ENCODE peak calls at places on chromosomes 13 and 19, in four cellular contexts. One of them, this sample, is unnamed.

GRCh38 chr19:41501854-41502253 is 58.9 kb downstream of the ERICH4 start:
- DNase-seq in body of pancreas: no peak
- DNase-seq in type B pancreatic cell: no peak
- DNase-seq in GM12878: no peak
- DNase-seq in this sample: no peak

GRCh38 chr13:51057931-51058330 is 53.1 kb downstream of the C13orf42 start:
- DNase-seq in type B pancreatic cell: no peak
- DNase-seq in body of pancreas: no peak
- DNase-seq in GM12878: no peak
- DNase-seq in this sample: no peak

GRCh38 chr19:4523306-4524110 is 5.2 kb upstream of the PLIN4 start:
- DNase-seq in GM12878: no peak
- DNase-seq in body of pancreas: peak; percentile 42
- DNase-seq in type B pancreatic cell: peak; percentile 70
- DNase-seq in this sample: no peak

GRCh38 chr13:66689628-66690027 is 540.5 kb downstream of the PCDH9 start:
- DNase-seq in GM12878: no peak
- DNase-seq in type B pancreatic cell: no peak
- DNase-seq in body of pancreas: no peak
- DNase-seq in this sample: no peak

GRCh38 chr19:1656988-1657536 is 4.6 kb upstream of the TCF3 start:
- DNase-seq in body of pancreas: no peak
- DNase-seq in type B pancreatic cell: no peak
- DNase-seq in GM12878: no peak
- DNase-seq in this sample: no peak

GRCh38 chr19:35346193-35347052 is 1.3 kb upstream of the FFAR1 start:
- DNase-seq in body of pancreas: no peak
- DNase-seq in type B pancreatic cell: peak; percentile 48
- DNase-seq in GM12878: peak; percentile 74
- DNase-seq in this sample: peak; percentile 69

GRCh38 chr19:13163609-13164364 is 13.6 kb downstream of the IER2 start:
- DNase-seq in type B pancreatic cell: peak; percentile 84
- DNase-seq in body of pancreas: peak; percentile 89
- DNase-seq in GM12878: no peak
- DNase-seq in this sample: peak; percentile 92

GRCh38 chr19:17090501-17091074 is 15.0 kb downstream of the MYO9B start:
- DNase-seq in body of pancreas: peak; percentile 64
- DNase-seq in type B pancreatic cell: no peak
- DNase-seq in GM12878: no peak
- DNase-seq in this sample: no peak

GRCh38 chr13:28761586-28761985 is 42.8 kb upstream of the SLC46A3 start:
- DNase-seq in type B pancreatic cell: no peak
- DNase-seq in body of pancreas: no peak
- DNase-seq in GM12878: no peak
- DNase-seq in this sample: no peak

GRCh38 chr19:40778865-40779284 is 828 bp downstream of the RAB4B start:
- DNase-seq in GM12878: no peak
- DNase-seq in type B pancreatic cell: no peak
- DNase-seq in body of pancreas: no peak
- DNase-seq in this sample: no peak

GRCh38 chr19:45917421-45918091 is 3.0 kb upstream of the NANOS2 start:
- DNase-seq in GM12878: no peak
- DNase-seq in type B pancreatic cell: no peak
- DNase-seq in body of pancreas: no peak
- DNase-seq in this sample: no peak

GRCh38 chr19:46056536-46056935 is 15.7 kb upstream of the IGFL4 start:
- DNase-seq in body of pancreas: no peak
- DNase-seq in type B pancreatic cell: no peak
- DNase-seq in GM12878: no peak
- DNase-seq in this sample: no peak

GRCh38 chr19:17538684-17539287 is 16.7 kb upstream of the COLGALT1 start:
- DNase-seq in type B pancreatic cell: no peak
- DNase-seq in body of pancreas: no peak
- DNase-seq in GM12878: no peak
- DNase-seq in this sample: no peak

GRCh38 chr19:48543121-48543710 is 8.8 kb upstream of the SULT2B1 start:
- DNase-seq in body of pancreas: peak; percentile 39
- DNase-seq in GM12878: no peak
- DNase-seq in type B pancreatic cell: no peak
- DNase-seq in this sample: no peak

GRCh38 chr19:33621811-33622504 is at the start of gene CHST8:
- DNase-seq in body of pancreas: peak; percentile 20
- DNase-seq in GM12878: no peak
- DNase-seq in type B pancreatic cell: no peak
- DNase-seq in this sample: no peak

GRCh38 chr13:37023871-37024270 is 23.3 kb downstream of the EXOSC8 start:
- DNase-seq in body of pancreas: no peak
- DNase-seq in GM12878: no peak
- DNase-seq in type B pancreatic cell: no peak
- DNase-seq in this sample: no peak

GRCh38 chr13:77544365-77544764 is 8.9 kb downstream of the SCEL start:
- DNase-seq in type B pancreatic cell: no peak
- DNase-seq in GM12878: no peak
- DNase-seq in body of pancreas: peak; percentile 65
- DNase-seq in this sample: no peak

GRCh38 chr19:53034948-53035675 is 9.4 kb upstream of the ERVV-2 start:
- DNase-seq in GM12878: no peak
- DNase-seq in body of pancreas: no peak
- DNase-seq in type B pancreatic cell: no peak
- DNase-seq in this sample: no peak

GRCh38 chr13:112376050-112376681 is at the start of gene SPACA7:
- DNase-seq in type B pancreatic cell: no peak
- DNase-seq in GM12878: no peak
- DNase-seq in body of pancreas: no peak
- DNase-seq in this sample: no peak

GRCh38 chr13:92097337-92097903 is 699.0 kb downstream of the GPC5 start:
- DNase-seq in GM12878: no peak
- DNase-seq in body of pancreas: no peak
- DNase-seq in type B pancreatic cell: no peak
- DNase-seq in this sample: no peak

GRCh38 chr19:38061294-38061693 is 154.3 kb downstream of the SIPA1L3 start:
- DNase-seq in body of pancreas: no peak
- DNase-seq in type B pancreatic cell: no peak
- DNase-seq in GM12878: no peak
- DNase-seq in this sample: no peak

GRCh38 chr19:45097776-45098520 is 5.0 kb downstream of the PPP1R37 start:
- DNase-seq in body of pancreas: peak; percentile 73
- DNase-seq in GM12878: no peak
- DNase-seq in type B pancreatic cell: no peak
- DNase-seq in this sample: no peak

GRCh38 chr13:73167046-73167820 is 108.4 kb downstream of the KLF5 start:
- DNase-seq in body of pancreas: no peak
- DNase-seq in GM12878: no peak
- DNase-seq in type B pancreatic cell: no peak
- DNase-seq in this sample: no peak

GRCh38 chr19:29715695-29716581 is 877 bp upstream of the C19orf12 start:
- DNase-seq in body of pancreas: no peak
- DNase-seq in GM12878: no peak
- DNase-seq in type B pancreatic cell: no peak
- DNase-seq in this sample: no peak

GRCh38 chr13:70895599-70895998 is 787.3 kb upstream of the KLHL1 start:
- DNase-seq in body of pancreas: no peak
- DNase-seq in GM12878: no peak
- DNase-seq in type B pancreatic cell: no peak
- DNase-seq in this sample: no peak

GRCh38 chr19:7191946-7192691 is 102.1 kb downstream of the INSR start:
- DNase-seq in body of pancreas: no peak
- DNase-seq in GM12878: no peak
- DNase-seq in type B pancreatic cell: no peak
- DNase-seq in this sample: no peak

GRCh38 chr13:33464345-33464744 is 178.8 kb upstream of the STARD13 start:
- DNase-seq in body of pancreas: no peak
- DNase-seq in type B pancreatic cell: no peak
- DNase-seq in GM12878: no peak
- DNase-seq in this sample: no peak

GRCh38 chr13:21069561-21070004 is 8.2 kb upstream of the LATS2 start:
- DNase-seq in body of pancreas: no peak
- DNase-seq in GM12878: no peak
- DNase-seq in type B pancreatic cell: no peak
- DNase-seq in this sample: no peak

GRCh38 chr13:41931337-41931736 is 29.6 kb downstream of the VWA8 start:
- DNase-seq in type B pancreatic cell: no peak
- DNase-seq in GM12878: no peak
- DNase-seq in body of pancreas: no peak
- DNase-seq in this sample: no peak

GRCh38 chr19:11125994-11126685 is 29.4 kb downstream of the SPC24 start:
- DNase-seq in type B pancreatic cell: no peak
- DNase-seq in body of pancreas: peak; percentile 80
- DNase-seq in GM12878: no peak
- DNase-seq in this sample: no peak

GRCh38 chr19:54305141-54305540 is 7.8 kb downstream of the LILRA5 start:
- DNase-seq in type B pancreatic cell: peak; percentile 25
- DNase-seq in body of pancreas: no peak
- DNase-seq in GM12878: no peak
- DNase-seq in this sample: peak; percentile 53

GRCh38 chr19:40147693-40148347 is 43.4 kb upstream of the MAP3K10 start:
- DNase-seq in GM12878: no peak
- DNase-seq in type B pancreatic cell: peak; percentile 27
- DNase-seq in body of pancreas: peak; percentile 27
- DNase-seq in this sample: no peak

GRCh38 chr13:98771838-98772611 is 19.6 kb upstream of the SLC15A1 start:
- DNase-seq in type B pancreatic cell: no peak
- DNase-seq in GM12878: no peak
- DNase-seq in body of pancreas: peak; percentile 50
- DNase-seq in this sample: no peak

GRCh38 chr13:98774776-98775175 is 22.3 kb upstream of the SLC15A1 start:
- DNase-seq in GM12878: no peak
- DNase-seq in body of pancreas: no peak
- DNase-seq in type B pancreatic cell: no peak
- DNase-seq in this sample: no peak

GRCh38 chr13:98773921-98774320 is 21.4 kb upstream of the SLC15A1 start:
- DNase-seq in body of pancreas: no peak
- DNase-seq in GM12878: no peak
- DNase-seq in type B pancreatic cell: no peak
- DNase-seq in this sample: no peak

GRCh38 chr13:98775386-98775785 is 22.9 kb upstream of the SLC15A1 start:
- DNase-seq in type B pancreatic cell: no peak
- DNase-seq in GM12878: no peak
- DNase-seq in body of pancreas: no peak
- DNase-seq in this sample: no peak

DNA sequence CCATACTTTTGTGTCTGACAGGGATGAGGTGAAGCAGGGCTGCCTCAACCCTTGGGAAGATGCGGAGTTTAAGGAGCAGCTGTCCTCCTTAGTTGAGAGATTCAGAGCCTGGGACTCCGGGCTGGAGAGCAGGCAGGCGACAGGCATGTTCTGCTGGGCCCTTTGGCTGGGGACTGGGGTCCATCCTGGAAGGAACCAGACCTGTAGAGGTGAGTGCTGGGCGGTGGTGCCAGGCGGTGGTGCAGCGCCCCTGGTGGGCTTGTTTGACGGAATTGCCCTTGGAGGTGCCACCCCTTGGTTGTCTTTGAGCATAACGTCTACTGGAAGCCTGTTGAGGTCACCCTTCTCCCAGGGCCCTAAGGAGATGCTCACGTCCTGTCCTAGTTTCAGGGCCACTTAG is 20.6 kb upstream of the SLC15A1 start:
- DNase-seq in type B pancreatic cell: no peak
- DNase-seq in body of pancreas: no peak
- DNase-seq in GM12878: no peak
- DNase-seq in this sample: no peak
- TF ChIP-seq CTCF in type B pancreatic cell: no peak
- TF ChIP-seq CTCF in body of pancreas: no peak
- TF ChIP-seq CTCF in GM12878: no peak
- TF ChIP-seq CTCF in this sample: no peak

DNA sequence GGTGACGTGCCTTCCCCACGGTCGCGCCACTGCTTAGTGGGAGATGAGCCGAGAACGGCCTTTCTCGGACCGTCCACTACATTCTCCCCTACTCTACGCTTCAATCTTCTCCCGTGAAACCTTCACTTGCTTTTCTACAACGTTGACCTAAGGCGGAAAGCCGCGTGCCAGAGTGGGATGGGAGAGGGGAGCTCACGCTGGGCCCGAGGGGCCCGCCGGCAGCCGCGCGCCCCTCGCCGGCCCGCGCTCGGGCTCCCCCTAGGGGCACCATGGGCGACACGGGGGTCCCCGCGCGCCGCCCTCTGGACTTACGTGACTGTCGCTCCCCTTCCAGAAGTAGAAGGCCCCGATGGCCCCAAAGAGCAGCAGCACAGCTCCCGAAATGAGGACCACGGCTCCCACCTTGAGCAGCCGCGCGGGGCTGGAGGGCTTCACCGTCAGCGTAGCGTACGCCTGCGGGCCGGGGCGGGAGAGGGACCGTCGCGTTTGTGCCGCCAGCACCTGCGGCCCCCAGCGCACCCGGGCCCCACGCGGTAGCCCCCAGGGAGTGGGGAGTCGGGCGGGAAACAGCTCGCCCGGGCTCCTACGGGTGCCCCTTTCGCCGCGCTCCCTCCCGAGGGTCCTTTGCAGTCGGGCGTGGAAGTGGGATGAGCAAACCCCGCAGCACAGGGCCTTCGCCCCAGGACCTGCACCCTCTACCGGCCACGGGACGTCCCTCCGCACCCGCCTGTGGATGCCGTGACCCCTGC is 727 bp downstream of the CNMD start:
- DNase-seq in type B pancreatic cell: no peak
- DNase-seq in body of pancreas: no peak
- DNase-seq in GM12878: no peak
- DNase-seq in this sample: no peak
- TF ChIP-seq CTCF in type B pancreatic cell: peak; percentile 81
- TF ChIP-seq CTCF in body of pancreas: peak; percentile 15
- TF ChIP-seq CTCF in GM12878: peak; percentile 27
- TF ChIP-seq CTCF in this sample: no peak

DNA sequence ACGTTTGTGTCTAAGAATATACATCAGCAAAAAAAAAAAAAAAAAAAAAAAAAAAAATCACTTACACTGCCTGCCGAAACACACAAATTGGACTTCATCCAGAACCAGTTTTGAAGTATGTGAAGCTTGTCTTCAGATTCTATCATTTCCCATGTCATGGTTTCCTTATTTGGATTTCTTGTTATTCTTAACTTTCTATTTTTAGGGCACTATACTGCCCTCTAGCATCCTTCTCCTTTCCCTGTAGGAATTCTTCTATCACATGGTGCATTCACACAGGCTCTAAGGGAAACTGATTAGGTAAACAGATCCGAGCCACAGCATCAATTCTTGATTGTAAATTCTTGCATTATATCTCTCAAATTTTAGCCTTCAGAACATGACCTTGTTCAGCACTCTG is 1507.5 kb downstream of the OLFM4 start:
- DNase-seq in type B pancreatic cell: no peak
- DNase-seq in body of pancreas: peak; percentile 3
- DNase-seq in GM12878: no peak
- DNase-seq in this sample: no peak
- TF ChIP-seq CTCF in type B pancreatic cell: peak; percentile 35
- TF ChIP-seq CTCF in body of pancreas: peak; percentile 23
- TF ChIP-seq CTCF in GM12878: no peak
- TF ChIP-seq CTCF in this sample: no peak

GRCh38 chr13:38223093-38223492 is 126.6 kb upstream of the UFM1 start:
- DNase-seq in GM12878: no peak
- DNase-seq in type B pancreatic cell: no peak
- DNase-seq in body of pancreas: no peak
- DNase-seq in this sample: no peak
- TF ChIP-seq CTCF in GM12878: no peak
- TF ChIP-seq CTCF in type B pancreatic cell: peak; percentile 65
- TF ChIP-seq CTCF in body of pancreas: no peak
- TF ChIP-seq CTCF in this sample: no peak